ENCODE peak calls at places on chromosomes 3 and 15, in four cellular contexts. One of them, this sample, is unnamed.
A peak's percentile ranks its signal among the peaks of the same experiment; 100 is the strongest.

GRCh38 chr15:83207622-83208356 is at the start of gene HDGFL3:
- DNase-seq in A549: peak; percentile 74
- DNase-seq in HTR-8/SVneo: peak; percentile 34
- DNase-seq in NCI-H748 treated with DMSO at 0.1 percent for 48 hours: no peak
- DNase-seq in this sample: peak; percentile 40

GRCh38 chr3:190840146-190840545 is 22.3 kb downstream of the GMNC start:
- DNase-seq in A549: no peak
- DNase-seq in NCI-H748 treated with DMSO at 0.1 percent for 48 hours: no peak
- DNase-seq in HTR-8/SVneo: no peak
- DNase-seq in this sample: no peak

GRCh38 chr15:70047386-70048195 is 50.1 kb downstream of the TLE3 start:
- DNase-seq in A549: no peak
- DNase-seq in NCI-H748 treated with DMSO at 0.1 percent for 48 hours: no peak
- DNase-seq in HTR-8/SVneo: no peak
- DNase-seq in this sample: no peak

GRCh38 chr3:45055032-45055410 is 28.9 kb downstream of the CLEC3B start:
- DNase-seq in NCI-H748 treated with DMSO at 0.1 percent for 48 hours: no peak
- DNase-seq in HTR-8/SVneo: no peak
- DNase-seq in A549: no peak
- DNase-seq in this sample: no peak

GRCh38 chr3:71397046-71397445 is 186.5 kb downstream of the FOXP1 start:
- DNase-seq in NCI-H748 treated with DMSO at 0.1 percent for 48 hours: no peak
- DNase-seq in A549: peak; percentile 33
- DNase-seq in HTR-8/SVneo: peak; percentile 15
- DNase-seq in this sample: peak; percentile 65

GRCh38 chr3:78823859-78824258 is 943.9 kb downstream of the ROBO1 start:
- DNase-seq in NCI-H748 treated with DMSO at 0.1 percent for 48 hours: no peak
- DNase-seq in HTR-8/SVneo: no peak
- DNase-seq in A549: peak; percentile 57
- DNase-seq in this sample: no peak

GRCh38 chr15:65087873-65088642 is 11.5 kb downstream of the KBTBD13 start:
- DNase-seq in HTR-8/SVneo: no peak
- DNase-seq in A549: no peak
- DNase-seq in NCI-H748 treated with DMSO at 0.1 percent for 48 hours: no peak
- DNase-seq in this sample: no peak

GRCh38 chr15:71782447-71783165 is 27.7 kb upstream of the NR2E3 start:
- DNase-seq in A549: no peak
- DNase-seq in HTR-8/SVneo: no peak
- DNase-seq in NCI-H748 treated with DMSO at 0.1 percent for 48 hours: no peak
- DNase-seq in this sample: no peak

This sample was measured in SK-MEL-5.